ENCODE peak calls at places on chromosomes 13 and 19, in four cellular contexts. T, L, Q and E are unnamed samples.

GRCh38 chr13:112575680-112576079 is 12.3 kb downstream of the TUBGCP3 start:
- DNase-seq in T (no peak), Q (no peak), L (no peak), E (no peak)

GRCh38 chr13:51245583-51245982 is 23.4 kb downstream of the FAM124A start:
- DNase-seq in L (no peak), T (no peak), Q (no peak), E (no peak)

GRCh38 chr13:111265006-111265700 is 55.3 kb upstream of the TEX29 start:
- DNase-seq in T (no peak), L (no peak), Q (no peak), E (no peak)

GRCh38 chr19:12872941-12873890 is 8.0 kb downstream of the DNASE2 start:
- DNase-seq in T (peak), Q (peak), L (no peak), E (no peak)

GRCh38 chr13:99805361-99805760 is 166.2 kb downstream of the ZIC5 start:
- DNase-seq in Q (no peak), T (no peak), L (no peak), E (no peak)

GRCh38 chr13:99657848-99658265 is 156.6 kb downstream of the TM9SF2 start:
- DNase-seq in T (no peak), Q (peak), L (no peak), E (no peak)

GRCh38 chr19:13042443-13043130 is 47.3 kb downstream of the NFIX start:
- DNase-seq in T (no peak), Q (no peak), L (no peak), E (no peak)

GRCh38 chr13:36766295-36766694 is 52.7 kb upstream of the RFXAP start:
- DNase-seq in T (peak), L (no peak), Q (no peak), E (no peak)

GRCh38 chr13:96817336-96817941 is 176.8 kb downstream of the OXGR1 start:
- DNase-seq in T (peak), Q (no peak), L (no peak), E (no peak)

GRCh38 chr13:75135325-75135825 is 346.6 kb downstream of the TBC1D4 start:
- DNase-seq in L (no peak), T (peak), Q (no peak), E (peak)

GRCh38 chr13:95955255-95955654 is 97.9 kb downstream of the UGGT2 start:
- DNase-seq in Q (no peak), L (no peak), T (no peak), E (no peak)

GRCh38 chr19:17138937-17139598 is 63.5 kb downstream of the MYO9B start:
- DNase-seq in Q (peak), T (no peak), L (no peak), E (no peak)

GRCh38 chr13:77548594-77548993 is 13.1 kb downstream of the SCEL start:
- DNase-seq in T (no peak), L (no peak), Q (no peak), E (no peak)

GRCh38 chr19:46656541-46656940 is 4.4 kb downstream of the DACT3 start:
- DNase-seq in L (no peak), T (no peak), Q (no peak), E (no peak)

GRCh38 chr13:73940098-73940497 is 194.1 kb downstream of the KLF12 start:
- DNase-seq in L (no peak), T (no peak), Q (peak), E (no peak)

GRCh38 chr19:1248454-1249297 is at the start of gene MIDN:
- DNase-seq in L (peak), Q (peak), T (peak), E (peak)

GRCh38 chr13:26760835-26761582 is 423 bp upstream of the GPR12 start:
- DNase-seq in T (no peak), Q (no peak), L (no peak), E (no peak)

GRCh38 chr13:46168341-46168740 is 13.6 kb downstream of the LCP1 start:
- DNase-seq in Q (no peak), L (no peak), T (peak), E (no peak)

GRCh38 chr19:35436477-35437141 is 11.4 kb upstream of the FFAR2 start:
- DNase-seq in T (peak), L (no peak), Q (peak), E (no peak)

GRCh38 chr19:38142176-38143035 is 81.6 kb downstream of the DPF1 start:
- DNase-seq in T (peak), L (peak), Q (peak), E (no peak)

GRCh38 chr13:45747071-45747470 is 45.0 kb downstream of the CBY2 start:
- DNase-seq in Q (no peak), L (no peak), T (no peak), E (no peak)

GRCh38 chr13:36831291-36831690 is 12.3 kb downstream of the RFXAP start:
- DNase-seq in T (no peak), L (no peak), Q (no peak), E (no peak)

GRCh38 chr13:51974485-51974884 is 36.8 kb downstream of the ATP7B start:
- DNase-seq in L (no peak), T (no peak), Q (no peak), E (no peak)

GRCh38 chr13:25253702-25254101 is 33.6 kb downstream of the MTMR6 start:
- DNase-seq in L (no peak), Q (no peak), T (no peak), E (no peak)

GRCh38 chr19:51547397-51548212 is 16.1 kb upstream of the SIGLEC6 start:
- DNase-seq in Q (no peak), L (no peak), T (peak), E (no peak)

GRCh38 chr19:39846678-39847486 is 703 bp upstream of the FBL start:
- DNase-seq in T (no peak), Q (no peak), L (no peak), E (no peak)

GRCh38 chr13:30071890-30072817 is 221.7 kb upstream of the UBL3 start:
- DNase-seq in L (no peak), T (no peak), Q (no peak), E (no peak)

GRCh38 chr19:524062-524674 is 7.4 kb upstream of the CDC34 start:
- DNase-seq in Q (peak), T (peak), L (no peak), E (no peak)

GRCh38 chr19:7636691-7637373 is at the start of gene STXBP2:
- DNase-seq in Q (no peak), T (no peak), L (peak), E (no peak)

GRCh38 chr13:33228645-33229445 is 56.7 kb downstream of the STARD13 start:
- DNase-seq in T (peak), Q (no peak), L (no peak), E (no peak)

GRCh38 chr19:14516048-14516534 is 2.1 kb downstream of the DNAJB1 start:
- DNase-seq in T (no peak), Q (no peak), L (no peak), E (no peak)

GRCh38 chr19:56603829-56604228 is 8.7 kb downstream of the ZNF71 start:
- DNase-seq in T (no peak), Q (no peak), L (no peak), E (no peak)

GRCh38 chr13:43785681-43786471 is 896 bp downstream of the ENOX1 start:
- DNase-seq in L (no peak), Q (peak), T (peak), E (peak)

GRCh38 chr19:10293637-10294367 is 4.0 kb downstream of the ICAM5 start:
- DNase-seq in L (no peak), Q (no peak), T (no peak), E (no peak)